ENCODE peak calls at places on chromosomes 1 and 21, in five cellular contexts. One of them, this sample, is unnamed.

GRCh38 chr1:35175067-35176001 is 17.6 kb downstream of the SFPQ start:
- DNase-seq in right lobe of liver: no peak
- DNase-seq in heart right ventricle: no peak
- DNase-seq in BE2C: no peak
- DNase-seq in stomach: no peak
- DNase-seq in this sample: no peak

GRCh38 chr1:2340086-2340917 is 51.1 kb downstream of the MORN1 start:
- DNase-seq in right lobe of liver: no peak
- DNase-seq in stomach: no peak
- DNase-seq in BE2C: no peak
- DNase-seq in heart right ventricle: no peak
- DNase-seq in this sample: no peak

GRCh38 chr1:25569599-25570458 is 26.4 kb downstream of the LDLRAP1 start:
- DNase-seq in heart right ventricle: no peak
- DNase-seq in stomach: no peak
- DNase-seq in BE2C: no peak
- DNase-seq in right lobe of liver: no peak
- DNase-seq in this sample: no peak

GRCh38 chr1:110112656-110113055 is 413 bp downstream of the UBL4B start:
- DNase-seq in heart right ventricle: no peak
- DNase-seq in BE2C: no peak
- DNase-seq in right lobe of liver: no peak
- DNase-seq in stomach: no peak
- DNase-seq in this sample: no peak

GRCh38 chr1:15324867-15325335 is 77.9 kb downstream of the FHAD1 start:
- DNase-seq in BE2C: no peak
- DNase-seq in heart right ventricle: no peak
- DNase-seq in stomach: no peak
- DNase-seq in right lobe of liver: no peak
- DNase-seq in this sample: no peak

GRCh38 chr1:81670286-81670685 is 130.4 kb upstream of the ADGRL2 start:
- DNase-seq in stomach: peak
- DNase-seq in right lobe of liver: peak
- DNase-seq in heart right ventricle: peak
- DNase-seq in BE2C: peak
- DNase-seq in this sample: no peak

GRCh38 chr1:223776075-223776814 is 63.9 kb downstream of the CAPN2 start:
- DNase-seq in BE2C: no peak
- DNase-seq in heart right ventricle: no peak
- DNase-seq in stomach: no peak
- DNase-seq in right lobe of liver: no peak
- DNase-seq in this sample: no peak

GRCh38 chr1:201612645-201613044 is 73.7 kb downstream of the NAV1 start:
- DNase-seq in heart right ventricle: no peak
- DNase-seq in BE2C: no peak
- DNase-seq in right lobe of liver: no peak
- DNase-seq in stomach: no peak
- DNase-seq in this sample: no peak

GRCh38 chr1:172990598-172991215 is 60.0 kb downstream of the TNFSF18 start:
- DNase-seq in BE2C: no peak
- DNase-seq in stomach: no peak
- DNase-seq in right lobe of liver: no peak
- DNase-seq in heart right ventricle: no peak
- DNase-seq in this sample: no peak

GRCh38 chr1:216178266-216178665 is 245.0 kb downstream of the USH2A start:
- DNase-seq in heart right ventricle: no peak
- DNase-seq in right lobe of liver: no peak
- DNase-seq in BE2C: no peak
- DNase-seq in stomach: no peak
- DNase-seq in this sample: no peak

GRCh38 chr1:211705439-211706205 is 30.2 kb upstream of the NEK2 start:
- DNase-seq in right lobe of liver: no peak
- DNase-seq in stomach: no peak
- DNase-seq in heart right ventricle: no peak
- DNase-seq in BE2C: no peak
- DNase-seq in this sample: no peak

GRCh38 chr1:112337028-112337531 is 58.9 kb upstream of the CTTNBP2NL start:
- DNase-seq in BE2C: peak
- DNase-seq in right lobe of liver: peak
- DNase-seq in stomach: peak
- DNase-seq in heart right ventricle: peak
- DNase-seq in this sample: peak

GRCh38 chr1:171637928-171638576 is 14.4 kb downstream of the MYOC start:
- DNase-seq in stomach: no peak
- DNase-seq in heart right ventricle: no peak
- DNase-seq in BE2C: no peak
- DNase-seq in right lobe of liver: no peak
- DNase-seq in this sample: no peak

GRCh38 chr1:47843781-47844555 is 153.2 kb downstream of the TRABD2B start:
- DNase-seq in heart right ventricle: no peak
- DNase-seq in right lobe of liver: no peak
- DNase-seq in stomach: no peak
- DNase-seq in BE2C: no peak
- DNase-seq in this sample: no peak

GRCh38 chr1:64687725-64688285 is 57.1 kb upstream of the RAVER2 start:
- DNase-seq in heart right ventricle: no peak
- DNase-seq in BE2C: no peak
- DNase-seq in right lobe of liver: no peak
- DNase-seq in stomach: peak
- DNase-seq in this sample: no peak

GRCh38 chr1:30267856-30268255 is 455.5 kb downstream of the MATN1 start:
- DNase-seq in BE2C: no peak
- DNase-seq in heart right ventricle: no peak
- DNase-seq in right lobe of liver: peak
- DNase-seq in stomach: no peak
- DNase-seq in this sample: no peak

GRCh38 chr1:1963570-1963969 is 40.0 kb downstream of the CFAP74 start:
- DNase-seq in right lobe of liver: no peak
- DNase-seq in stomach: no peak
- DNase-seq in BE2C: no peak
- DNase-seq in heart right ventricle: no peak
- DNase-seq in this sample: no peak

GRCh38 chr1:235187316-235187715 is 26.3 kb upstream of the RBM34 start:
- DNase-seq in stomach: no peak
- DNase-seq in right lobe of liver: no peak
- DNase-seq in heart right ventricle: no peak
- DNase-seq in BE2C: no peak
- DNase-seq in this sample: no peak

GRCh38 chr1:101178688-101179491 is 57.9 kb upstream of the S1PR1 start:
- DNase-seq in stomach: no peak
- DNase-seq in right lobe of liver: no peak
- DNase-seq in heart right ventricle: no peak
- DNase-seq in BE2C: no peak
- DNase-seq in this sample: no peak

GRCh38 chr21:24225432-24225831 is 1381.8 kb downstream of the MRPL39 start:
- DNase-seq in heart right ventricle: no peak
- DNase-seq in stomach: no peak
- DNase-seq in right lobe of liver: no peak
- DNase-seq in BE2C: no peak
- DNase-seq in this sample: no peak

GRCh38 chr21:32096411-32096810 is 182.4 kb downstream of the MIS18A start:
- DNase-seq in stomach: no peak
- DNase-seq in right lobe of liver: no peak
- DNase-seq in heart right ventricle: no peak
- DNase-seq in BE2C: peak
- DNase-seq in this sample: peak
- TF ChIP-seq CTCF in stomach: no peak
- TF ChIP-seq CTCF in right lobe of liver: peak
- TF ChIP-seq CTCF in heart right ventricle: peak
- TF ChIP-seq CTCF in BE2C: peak
- TF ChIP-seq CTCF in this sample: peak

GRCh38 chr1:183303901-183304300 is 114.3 kb downstream of the NMNAT2 start:
- DNase-seq in stomach: no peak
- DNase-seq in heart right ventricle: no peak
- DNase-seq in BE2C: no peak
- DNase-seq in right lobe of liver: no peak
- DNase-seq in this sample: no peak

GRCh38 chr1:183304466-183305122 is 113.6 kb downstream of the NMNAT2 start:
- DNase-seq in right lobe of liver: no peak
- DNase-seq in heart right ventricle: peak
- DNase-seq in stomach: no peak
- DNase-seq in BE2C: no peak
- DNase-seq in this sample: no peak

GRCh38 chr1:183303325-183303645 is 114.9 kb downstream of the NMNAT2 start:
- DNase-seq in right lobe of liver: no peak
- DNase-seq in BE2C: no peak
- DNase-seq in heart right ventricle: no peak
- DNase-seq in stomach: no peak
- DNase-seq in this sample: no peak

GRCh38 chr1:183308719-183309118 is 109.5 kb downstream of the NMNAT2 start:
- DNase-seq in BE2C: no peak
- DNase-seq in heart right ventricle: no peak
- DNase-seq in stomach: no peak
- DNase-seq in right lobe of liver: no peak
- DNase-seq in this sample: no peak

DNA sequence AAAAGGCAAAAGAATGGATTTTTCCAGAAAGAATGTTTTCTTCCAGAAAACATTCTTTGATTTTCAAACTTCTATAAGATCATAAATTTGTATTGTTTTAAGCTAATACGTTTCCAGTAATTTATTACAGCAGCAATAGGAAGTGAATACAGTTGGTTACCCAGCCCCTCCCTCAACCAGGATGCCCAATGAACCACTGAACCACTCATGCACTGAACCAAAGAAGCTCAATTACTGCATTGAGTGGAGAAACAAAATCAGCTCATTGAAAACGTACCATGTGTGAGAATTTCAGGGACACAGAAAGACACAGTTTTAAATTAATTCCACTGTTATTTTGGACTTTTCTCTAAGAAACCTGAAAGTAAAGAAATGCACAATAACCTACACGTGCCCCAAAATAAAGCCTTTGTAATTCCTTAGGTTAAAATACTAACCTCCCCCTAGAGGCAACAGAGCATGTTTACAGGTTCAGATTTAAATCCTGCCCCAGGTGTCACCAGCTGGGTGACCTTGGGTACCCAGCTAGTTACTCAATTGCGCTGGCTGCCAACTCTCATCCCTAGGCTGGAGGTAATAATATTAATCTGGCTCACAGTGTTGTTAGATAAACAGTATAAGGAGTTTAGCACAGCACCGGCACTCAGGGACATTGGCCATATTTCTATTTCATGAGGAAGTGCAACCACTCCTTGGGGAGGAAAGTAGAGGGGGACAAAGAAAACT is 111.7 kb downstream of the NMNAT2 start:
- DNase-seq in right lobe of liver: peak
- DNase-seq in heart right ventricle: peak
- DNase-seq in BE2C: no peak
- DNase-seq in stomach: no peak
- DNase-seq in this sample: no peak
- TF ChIP-seq CTCF in right lobe of liver: peak
- TF ChIP-seq CTCF in heart right ventricle: no peak
- TF ChIP-seq CTCF in BE2C: peak
- TF ChIP-seq CTCF in stomach: no peak
- TF ChIP-seq CTCF in this sample: peak

GRCh38 chr1:212814548-212814947 is 22.9 kb downstream of the TATDN3 start:
- DNase-seq in stomach: no peak
- DNase-seq in heart right ventricle: no peak
- DNase-seq in right lobe of liver: no peak
- DNase-seq in BE2C: no peak
- DNase-seq in this sample: no peak

GRCh38 chr1:212820969-212821368 is 26.5 kb downstream of the SPATA45 start:
- DNase-seq in stomach: no peak
- DNase-seq in heart right ventricle: no peak
- DNase-seq in right lobe of liver: no peak
- DNase-seq in BE2C: no peak
- DNase-seq in this sample: no peak

GRCh38 chr1:212819704-212820103 is 27.7 kb downstream of the SPATA45 start:
- DNase-seq in heart right ventricle: no peak
- DNase-seq in stomach: no peak
- DNase-seq in right lobe of liver: no peak
- DNase-seq in BE2C: no peak
- DNase-seq in this sample: no peak

GRCh38 chr1:212816567-212817278 is 25.0 kb downstream of the TATDN3 start:
- DNase-seq in heart right ventricle: no peak
- DNase-seq in right lobe of liver: no peak
- DNase-seq in BE2C: no peak
- DNase-seq in stomach: no peak
- DNase-seq in this sample: no peak

DNA sequence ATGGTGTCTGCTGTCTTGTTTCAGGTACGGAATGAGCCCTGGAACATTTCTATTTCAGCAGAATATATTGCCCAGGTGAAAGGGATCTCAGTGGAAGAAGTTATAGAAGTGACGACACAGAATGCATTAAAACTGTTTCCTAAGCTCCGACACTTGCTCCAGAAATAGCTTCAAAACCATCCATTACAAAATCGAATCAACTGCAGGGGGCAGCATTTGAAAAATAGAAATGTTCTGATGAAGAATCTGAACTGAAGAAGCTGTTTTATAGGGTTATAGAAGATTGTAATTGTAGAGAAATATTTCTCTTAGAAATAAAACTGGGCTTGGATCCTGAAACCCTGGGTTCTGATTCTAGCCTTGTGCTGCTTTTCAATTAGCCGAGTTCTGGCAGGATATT is 23.3 kb downstream of the TATDN3 start:
- DNase-seq in stomach: no peak
- DNase-seq in right lobe of liver: no peak
- DNase-seq in BE2C: peak
- DNase-seq in heart right ventricle: no peak
- DNase-seq in this sample: no peak
- TF ChIP-seq CTCF in stomach: peak
- TF ChIP-seq CTCF in right lobe of liver: peak
- TF ChIP-seq CTCF in BE2C: peak
- TF ChIP-seq CTCF in heart right ventricle: peak
- TF ChIP-seq CTCF in this sample: no peak

GRCh38 chr1:217889401-217889800 is 258.3 kb downstream of the SPATA17 start:
- DNase-seq in stomach: no peak
- DNase-seq in heart right ventricle: no peak
- DNase-seq in right lobe of liver: no peak
- DNase-seq in BE2C: peak
- DNase-seq in this sample: peak
- TF ChIP-seq CTCF in stomach: no peak
- TF ChIP-seq CTCF in heart right ventricle: no peak
- TF ChIP-seq CTCF in right lobe of liver: no peak
- TF ChIP-seq CTCF in BE2C: peak
- TF ChIP-seq CTCF in this sample: peak

This sample was measured in endothelial cell.